ENCODE peak calls at places on chromosomes 13 and 19, in six cellular contexts. J is T-helper 1 cell, M is hepatocyte, F is AG08395, E is COLO829, W is NCI-H1105. A is an unnamed sample.
A peak's percentile ranks its signal among the peaks of the same experiment; 100 is the strongest.

GRCh38 chr13:43764349-43764748 is 22.4 kb downstream of the ENOX1 start:
- DNase-seq in F (no peak), E (no peak), J (no peak), W (no peak), M (no peak), A (no peak)

GRCh38 chr19:54485846-54486245 is 12.8 kb upstream of the CDC42EP5 start:
- DNase-seq in W (no peak), F (no peak), E (no peak), J (no peak), M (no peak), A (no peak)

GRCh38 chr19:44258835-44259413 is 762 bp upstream of the ZNF233 start:
- DNase-seq in E (no peak), J (no peak), W (no peak), M (no peak), F (no peak), A (no peak)

GRCh38 chr19:46546194-46546896 is 50.7 kb upstream of the PNMA8B start:
- DNase-seq in F (no peak), W (no peak), M (peak; percentile 86), E (peak; percentile 35), J (no peak), A (peak; percentile 60)

GRCh38 chr19:55156202-55157063 is 1.1 kb downstream of the TNNI3 start:
- DNase-seq in M (peak; percentile 83), E (peak; percentile 75), W (peak; percentile 81), F (peak; percentile 68), J (no peak), A (peak; percentile 75)

GRCh38 chr19:18776736-18777135 is 14.4 kb downstream of the COMP start:
- DNase-seq in E (no peak), F (peak; percentile 74), M (no peak), W (no peak), J (no peak), A (no peak)

GRCh38 chr13:52348081-52348480 is 57.9 kb downstream of the THSD1 start:
- DNase-seq in M (no peak), E (peak; percentile 90), W (no peak), F (peak; percentile 85), J (no peak), A (no peak)

GRCh38 chr13:21637296-21637695 is 33.3 kb upstream of the MICU2 start:
- DNase-seq in M (peak; percentile 43), E (peak; percentile 35), J (no peak), W (peak; percentile 76), F (no peak), A (peak; percentile 84)

GRCh38 chr19:32041681-32042292 is 303.6 kb upstream of the ZNF507 start:
- DNase-seq in J (no peak), M (peak; percentile 76), W (no peak), F (peak; percentile 42), E (peak; percentile 53), A (peak; percentile 55)

GRCh38 chr13:24719139-24719538 is 38.9 kb downstream of the ATP12A start:
- DNase-seq in E (no peak), F (no peak), J (no peak), M (no peak), W (no peak), A (no peak)

GRCh38 chr19:7526093-7526929 is 3.9 kb downstream of the MCOLN1 start:
- DNase-seq in M (no peak), W (no peak), E (no peak), J (no peak), F (no peak), A (no peak)

GRCh38 chr19:2762783-2763496 is 20.1 kb downstream of the SGTA start:
- DNase-seq in E (no peak), M (no peak), F (no peak), J (no peak), W (no peak), A (no peak)

GRCh38 chr13:48448963-48449614 is 36.2 kb upstream of the LPAR6 start:
- DNase-seq in J (no peak), E (no peak), F (peak; percentile 21), W (no peak), M (no peak), A (no peak)

GRCh38 chr13:104809483-104809882 is 1726.0 kb downstream of the EFNB2 start:
- DNase-seq in W (no peak), M (no peak), E (no peak), J (no peak), F (no peak), A (no peak)

GRCh38 chr19:3768748-3769099 is 3.3 kb downstream of the RAX2 start:
- DNase-seq in J (no peak), M (no peak), W (no peak), E (no peak), F (no peak), A (no peak)

GRCh38 chr13:84641491-84641890 is 759.2 kb upstream of the SLITRK1 start:
- DNase-seq in W (no peak), F (no peak), E (no peak), J (no peak), M (no peak), A (no peak)

GRCh38 chr19:1131718-1132552 is 28.1 kb downstream of the GPX4 start:
- DNase-seq in F (peak; percentile 85), J (peak; percentile 80), W (no peak), E (peak; percentile 40), M (peak; percentile 93), A (peak; percentile 93)

GRCh38 chr13:50149932-50150331 is 134.7 kb downstream of the KCNRG start:
- DNase-seq in W (peak; percentile 6), F (no peak), E (no peak), J (no peak), M (peak; percentile 18), A (peak; percentile 51)

GRCh38 chr13:104289400-104289799 is 1223.2 kb upstream of the SLC10A2 start:
- DNase-seq in F (no peak), W (no peak), M (no peak), E (no peak), J (no peak), A (no peak)

GRCh38 chr19:920051-920857 is 3.1 kb downstream of the KISS1R start:
- DNase-seq in M (peak; percentile 77), J (peak; percentile 75), F (no peak), E (no peak), W (peak; percentile 77), A (peak; percentile 62)

GRCh38 chr13:78586706-78587105 is 16.6 kb downstream of the POU4F1 start:
- DNase-seq in E (no peak), F (no peak), J (no peak), M (no peak), W (no peak), A (no peak)

GRCh38 chr13:110446570-110446880 is 115.0 kb downstream of the RAB20 start:
- DNase-seq in M (no peak), W (no peak), F (no peak), J (no peak), E (no peak), A (no peak)

GRCh38 chr19:29983568-29983967 is 41.5 kb downstream of the URI1 start:
- DNase-seq in F (no peak), W (no peak), E (no peak), M (no peak), J (no peak), A (no peak)

GRCh38 chr13:22665531-22665930 is 515.2 kb upstream of the SGCG start:
- DNase-seq in F (no peak), M (no peak), E (no peak), J (no peak), W (peak; percentile 39), A (peak; percentile 12)

GRCh38 chr13:50033696-50034095 is 18.5 kb downstream of the KCNRG start:
- DNase-seq in J (no peak), E (no peak), W (no peak), F (peak; percentile 6), M (no peak), A (no peak)

GRCh38 chr19:4976412-4977298 is 7.7 kb downstream of the KDM4B start:
- DNase-seq in M (peak; percentile 75), W (no peak), E (no peak), F (peak; percentile 88), J (no peak), A (no peak)

GRCh38 chr13:57326532-57326931 is 159.5 kb downstream of the PRR20E start:
- DNase-seq in F (no peak), E (no peak), M (no peak), W (no peak), J (no peak), A (no peak)

GRCh38 chr13:102117175-102117830 is 284.5 kb downstream of the FGF14 start:
- DNase-seq in F (no peak), M (no peak), E (peak; percentile 15), J (no peak), W (no peak), A (no peak)